ENCODE peak calls at places on chromosomes 16 and 17, in six cellular contexts. One of them, this sample, is unnamed.

GRCh38 chr16:78065344-78065743 is 34.1 kb upstream of the WWOX start:
- DNase-seq in mesendoderm: no peak
- DNase-seq in IMR-90: no peak
- DNase-seq in H1: no peak
- DNase-seq in trophoblast cell: no peak
- DNase-seq in mesenchymal stem cell: no peak
- DNase-seq in this sample: no peak

GRCh38 chr17:47276868-47277267 is 23.2 kb downstream of the ITGB3 start:
- DNase-seq in IMR-90: peak
- DNase-seq in H1: no peak
- DNase-seq in trophoblast cell: peak
- DNase-seq in mesenchymal stem cell: peak
- DNase-seq in mesendoderm: peak
- DNase-seq in this sample: no peak

GRCh38 chr16:23236983-23237382 is 54.4 kb downstream of the SCNN1G start:
- DNase-seq in mesenchymal stem cell: no peak
- DNase-seq in IMR-90: no peak
- DNase-seq in H1: no peak
- DNase-seq in trophoblast cell: no peak
- DNase-seq in mesendoderm: no peak
- DNase-seq in this sample: no peak

GRCh38 chr16:50692644-50692998 is 785 bp upstream of the NOD2 start:
- DNase-seq in IMR-90: no peak
- DNase-seq in mesendoderm: no peak
- DNase-seq in H1: no peak
- DNase-seq in mesenchymal stem cell: no peak
- DNase-seq in trophoblast cell: no peak
- DNase-seq in this sample: no peak

GRCh38 chr16:12406158-12406557 is 397.5 kb downstream of the CPPED1 start:
- DNase-seq in mesenchymal stem cell: peak
- DNase-seq in IMR-90: no peak
- DNase-seq in mesendoderm: no peak
- DNase-seq in H1: no peak
- DNase-seq in trophoblast cell: no peak
- DNase-seq in this sample: no peak

GRCh38 chr16:75312875-75313274 is 61.5 kb upstream of the BCAR1 start:
- DNase-seq in mesendoderm: no peak
- DNase-seq in H1: no peak
- DNase-seq in trophoblast cell: no peak
- DNase-seq in mesenchymal stem cell: no peak
- DNase-seq in IMR-90: no peak
- DNase-seq in this sample: no peak

GRCh38 chr17:601462-602303 is 113.0 kb downstream of the VPS53 start:
- DNase-seq in H1: no peak
- DNase-seq in trophoblast cell: peak
- DNase-seq in mesendoderm: no peak
- DNase-seq in IMR-90: peak
- DNase-seq in mesenchymal stem cell: peak
- DNase-seq in this sample: no peak

GRCh38 chr16:19153876-19154275 is 14.2 kb upstream of the SYT17 start:
- DNase-seq in mesendoderm: no peak
- DNase-seq in H1: no peak
- DNase-seq in IMR-90: peak
- DNase-seq in trophoblast cell: no peak
- DNase-seq in mesenchymal stem cell: peak
- DNase-seq in this sample: no peak

GRCh38 chr17:43871947-43872690 is 25.1 kb downstream of the CD300LG start:
- DNase-seq in mesendoderm: no peak
- DNase-seq in H1: no peak
- DNase-seq in mesenchymal stem cell: no peak
- DNase-seq in IMR-90: no peak
- DNase-seq in trophoblast cell: peak
- DNase-seq in this sample: no peak

GRCh38 chr16:10808218-10808617 is 10.4 kb downstream of the TVP23A start:
- DNase-seq in IMR-90: no peak
- DNase-seq in mesendoderm: no peak
- DNase-seq in mesenchymal stem cell: no peak
- DNase-seq in H1: no peak
- DNase-seq in trophoblast cell: no peak
- DNase-seq in this sample: no peak

GRCh38 chr17:11996722-11997146 is 541 bp downstream of the ZNF18 start:
- DNase-seq in trophoblast cell: peak
- DNase-seq in H1: peak
- DNase-seq in IMR-90: peak
- DNase-seq in mesenchymal stem cell: peak
- DNase-seq in mesendoderm: peak
- DNase-seq in this sample: no peak

GRCh38 chr16:50272687-50273381 is 6.5 kb downstream of the ADCY7 start:
- DNase-seq in mesenchymal stem cell: no peak
- DNase-seq in trophoblast cell: no peak
- DNase-seq in IMR-90: no peak
- DNase-seq in mesendoderm: no peak
- DNase-seq in H1: no peak
- DNase-seq in this sample: no peak

GRCh38 chr16:54355251-54355650 is 68.7 kb upstream of the IRX3 start:
- DNase-seq in IMR-90: peak
- DNase-seq in H1: no peak
- DNase-seq in mesendoderm: no peak
- DNase-seq in trophoblast cell: no peak
- DNase-seq in mesenchymal stem cell: peak
- DNase-seq in this sample: no peak

GRCh38 chr17:77634710-77635109 is 323.8 kb upstream of the TNRC6C start:
- DNase-seq in mesenchymal stem cell: no peak
- DNase-seq in mesendoderm: no peak
- DNase-seq in trophoblast cell: no peak
- DNase-seq in IMR-90: no peak
- DNase-seq in H1: no peak
- DNase-seq in this sample: no peak

GRCh38 chr16:86211265-86211664 is 299.1 kb upstream of the FOXF1 start:
- DNase-seq in trophoblast cell: no peak
- DNase-seq in mesenchymal stem cell: no peak
- DNase-seq in IMR-90: no peak
- DNase-seq in H1: no peak
- DNase-seq in mesendoderm: no peak
- DNase-seq in this sample: no peak

GRCh38 chr17:53571342-53571741 is 251.4 kb upstream of the KIF2B start:
- DNase-seq in mesenchymal stem cell: peak
- DNase-seq in H1: no peak
- DNase-seq in IMR-90: no peak
- DNase-seq in trophoblast cell: no peak
- DNase-seq in mesendoderm: no peak
- DNase-seq in this sample: no peak

GRCh38 chr17:77354721-77355455 is 214.1 kb downstream of the SEC14L1 start:
- DNase-seq in H1: no peak
- DNase-seq in IMR-90: peak
- DNase-seq in mesendoderm: no peak
- DNase-seq in trophoblast cell: peak
- DNase-seq in mesenchymal stem cell: peak
- DNase-seq in this sample: no peak

GRCh38 chr17:41885733-41886132 is 20.5 kb upstream of the KLHL11 start:
- DNase-seq in IMR-90: no peak
- DNase-seq in trophoblast cell: no peak
- DNase-seq in H1: no peak
- DNase-seq in mesendoderm: peak
- DNase-seq in mesenchymal stem cell: no peak
- DNase-seq in this sample: peak

GRCh38 chr16:87541004-87541881 is 48.4 kb upstream of the ZCCHC14 start:
- DNase-seq in mesendoderm: no peak
- DNase-seq in trophoblast cell: no peak
- DNase-seq in mesenchymal stem cell: peak
- DNase-seq in H1: no peak
- DNase-seq in IMR-90: peak
- DNase-seq in this sample: no peak

GRCh38 chr17:82930924-82931695 is 91.3 kb upstream of the ZNF750 start:
- DNase-seq in mesenchymal stem cell: no peak
- DNase-seq in trophoblast cell: no peak
- DNase-seq in H1: no peak
- DNase-seq in mesendoderm: no peak
- DNase-seq in IMR-90: no peak
- DNase-seq in this sample: no peak

GRCh38 chr16:3027983-3028715 is 4.3 kb downstream of the THOC6 start:
- DNase-seq in IMR-90: peak
- DNase-seq in mesendoderm: peak
- DNase-seq in H1: peak
- DNase-seq in mesenchymal stem cell: peak
- DNase-seq in trophoblast cell: peak
- DNase-seq in this sample: peak

GRCh38 chr17:83100853-83101391 is 21.5 kb downstream of the METRNL start:
- DNase-seq in mesendoderm: no peak
- DNase-seq in mesenchymal stem cell: no peak
- DNase-seq in IMR-90: no peak
- DNase-seq in H1: no peak
- DNase-seq in trophoblast cell: no peak
- DNase-seq in this sample: no peak

GRCh38 chr16:85206472-85207356 is 94.4 kb upstream of the CIBAR2 start:
- DNase-seq in H1: no peak
- DNase-seq in mesenchymal stem cell: peak
- DNase-seq in trophoblast cell: peak
- DNase-seq in mesendoderm: no peak
- DNase-seq in IMR-90: peak
- DNase-seq in this sample: no peak

GRCh38 chr17:72617557-72617956 is 474.9 kb downstream of the SLC39A11 start:
- DNase-seq in trophoblast cell: peak
- DNase-seq in H1: no peak
- DNase-seq in mesendoderm: no peak
- DNase-seq in IMR-90: no peak
- DNase-seq in mesenchymal stem cell: no peak
- DNase-seq in this sample: no peak
- H3K4me3 ChIP-seq in trophoblast cell: no peak
- H3K4me3 ChIP-seq in H1: no peak
- H3K4me3 ChIP-seq in mesendoderm: no peak
- H3K4me3 ChIP-seq in IMR-90: no peak
- H3K4me3 ChIP-seq in mesenchymal stem cell: no peak
- H3K4me3 ChIP-seq in this sample: no peak

DNA sequence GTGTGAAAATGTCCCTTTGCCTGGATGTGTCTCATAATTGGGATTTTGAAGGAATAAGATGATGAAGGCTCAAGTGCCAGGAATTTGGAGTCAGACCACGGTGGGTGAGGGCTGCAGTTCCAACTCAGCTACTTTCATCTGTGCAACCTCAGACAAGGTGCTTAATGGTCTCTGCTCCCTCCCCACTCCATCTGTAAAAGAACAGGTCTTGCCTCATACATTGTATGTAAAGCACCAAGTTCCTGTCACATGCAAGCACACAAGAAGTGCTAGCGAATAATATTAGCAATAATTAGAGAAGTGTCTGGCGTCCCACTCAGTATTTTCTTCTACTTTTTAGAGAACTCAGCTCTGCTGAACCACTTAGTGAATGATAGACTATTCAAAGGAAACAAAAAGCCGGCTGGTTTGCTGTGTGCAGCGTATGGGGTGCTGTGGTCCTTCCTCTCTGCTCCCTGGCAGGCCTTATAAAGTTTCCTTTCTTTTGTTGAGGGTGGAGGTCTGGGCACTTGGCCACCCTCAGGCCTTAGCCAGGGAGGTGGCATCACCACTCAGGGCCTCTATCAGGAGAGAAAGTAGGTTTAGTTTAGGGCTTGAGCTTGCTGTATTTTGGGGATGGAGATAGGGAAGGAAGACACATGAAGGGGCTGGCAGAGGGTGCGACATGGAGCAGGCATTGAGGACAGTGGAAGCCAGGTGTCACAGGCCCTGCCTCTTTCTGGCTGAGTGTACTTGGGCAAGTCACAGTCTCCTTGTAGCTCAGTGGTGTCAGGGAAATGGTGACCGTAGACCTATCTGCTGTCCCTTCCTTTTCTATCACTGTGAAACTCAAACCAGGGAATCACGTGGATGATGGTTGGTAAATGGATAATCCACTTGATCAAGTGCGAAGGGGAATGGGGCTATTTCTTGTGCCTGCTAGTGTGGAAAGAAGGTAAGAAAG is 6.5 kb downstream of the TBX4 start:
- DNase-seq in mesenchymal stem cell: no peak
- DNase-seq in H1: no peak
- DNase-seq in mesendoderm: peak
- DNase-seq in IMR-90: no peak
- DNase-seq in trophoblast cell: no peak
- DNase-seq in this sample: no peak
- H3K18ac ChIP-seq in mesenchymal stem cell: no peak
- H3K18ac ChIP-seq in H1: no peak
- H3K18ac ChIP-seq in mesendoderm: no peak
- H3K18ac ChIP-seq in IMR-90: no peak
- H3K18ac ChIP-seq in trophoblast cell: no peak
- H3K18ac ChIP-seq in this sample: no peak

DNA sequence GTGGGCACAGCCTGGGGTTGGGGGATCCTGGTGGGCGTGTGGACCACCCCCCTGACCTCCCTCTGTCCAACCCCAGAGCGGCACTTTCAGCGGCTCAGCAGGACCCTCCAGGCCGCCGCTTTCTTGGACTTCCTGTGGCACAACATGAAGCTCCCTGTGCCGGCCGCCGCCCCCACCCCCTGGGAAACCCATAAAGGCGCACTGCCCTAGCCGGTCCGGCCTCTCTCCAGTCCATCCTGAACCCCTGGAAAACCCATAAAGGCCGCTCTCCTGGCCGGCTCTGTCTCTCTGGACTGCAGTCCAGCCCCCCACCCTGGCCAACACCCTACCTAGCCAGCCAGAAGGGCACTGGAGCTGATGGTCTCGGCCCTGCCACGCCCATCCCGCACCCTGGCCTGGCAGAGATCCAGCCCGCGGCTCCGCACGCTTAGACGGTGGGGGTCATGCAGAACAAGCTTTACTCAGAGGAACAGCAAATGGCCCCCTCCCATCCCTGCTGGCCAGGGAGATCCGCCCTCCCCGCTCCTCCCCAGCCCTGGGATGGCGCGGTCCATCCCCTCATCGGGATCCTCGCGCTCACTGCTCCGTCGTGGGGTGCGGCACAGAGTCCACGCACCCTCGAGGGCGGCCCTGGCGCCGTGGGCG is 2.7 kb downstream of the NOXO1 start:
- DNase-seq in IMR-90: no peak
- DNase-seq in mesendoderm: no peak
- DNase-seq in trophoblast cell: no peak
- DNase-seq in H1: no peak
- DNase-seq in mesenchymal stem cell: no peak
- DNase-seq in this sample: no peak
- H3K4me3 ChIP-seq in IMR-90: no peak
- H3K4me3 ChIP-seq in mesendoderm: no peak
- H3K4me3 ChIP-seq in trophoblast cell: peak
- H3K4me3 ChIP-seq in H1: peak
- H3K4me3 ChIP-seq in mesenchymal stem cell: no peak
- H3K4me3 ChIP-seq in this sample: no peak

GRCh38 chr17:2874211-2874686 is 78.0 kb downstream of the RAP1GAP2 start:
- DNase-seq in IMR-90: no peak
- DNase-seq in trophoblast cell: peak
- DNase-seq in H1: peak
- DNase-seq in mesenchymal stem cell: no peak
- DNase-seq in mesendoderm: peak
- DNase-seq in this sample: no peak
- H3K18ac ChIP-seq in IMR-90: no peak
- H3K18ac ChIP-seq in trophoblast cell: no peak
- H3K18ac ChIP-seq in H1: peak
- H3K18ac ChIP-seq in mesenchymal stem cell: no peak
- H3K18ac ChIP-seq in mesendoderm: peak
- H3K18ac ChIP-seq in this sample: no peak

GRCh38 chr17:36085710-36086268 is 4.2 kb downstream of the CCL3 start:
- DNase-seq in IMR-90: no peak
- DNase-seq in mesendoderm: no peak
- DNase-seq in trophoblast cell: peak
- DNase-seq in mesenchymal stem cell: no peak
- DNase-seq in H1: no peak
- DNase-seq in this sample: no peak

GRCh38 chr17:36082062-36082461 is 7.9 kb downstream of the CCL3 start:
- DNase-seq in mesendoderm: no peak
- DNase-seq in mesenchymal stem cell: no peak
- DNase-seq in H1: no peak
- DNase-seq in trophoblast cell: no peak
- DNase-seq in IMR-90: no peak
- DNase-seq in this sample: no peak
- H3K4me3 ChIP-seq in mesendoderm: no peak
- H3K4me3 ChIP-seq in mesenchymal stem cell: no peak
- H3K4me3 ChIP-seq in H1: no peak
- H3K4me3 ChIP-seq in trophoblast cell: no peak
- H3K4me3 ChIP-seq in IMR-90: no peak
- H3K4me3 ChIP-seq in this sample: no peak

This sample was measured in neuronal stem cell.